ENCODE peak calls at places on chromosomes 5 and 9, in six cellular contexts. B, F, N, R, G and A are unnamed samples.

GRCh38 chr5:78627175-78627574 is 21.4 kb downstream of the LHFPL2 start:
- DNase-seq in G (no peak), B (peak), N (no peak), R (no peak), F (peak), A (peak)

GRCh38 chr9:115093550-115093949 is 24.4 kb downstream of the TNC start:
- DNase-seq in F (no peak), R (no peak), B (no peak), G (no peak), N (no peak), A (no peak)

GRCh38 chr5:181160144-181160754 is 12.9 kb downstream of the OR2V2 start:
- DNase-seq in F (peak), N (peak), G (no peak), R (peak), B (peak), A (peak)

GRCh38 chr9:84898188-84898587 is 228.7 kb downstream of the NTRK2 start:
- DNase-seq in G (no peak), B (no peak), N (no peak), R (no peak), F (no peak), A (no peak)

GRCh38 chr9:105355810-105356209 is 92.0 kb upstream of the FSD1L start:
- DNase-seq in R (no peak), G (no peak), N (peak), B (peak), F (peak), A (no peak)

GRCh38 chr5:167967494-167968180 is 323.8 kb upstream of the WWC1 start:
- DNase-seq in B (no peak), R (peak), F (no peak), G (no peak), N (no peak), A (no peak)

GRCh38 chr5:160802567-160802966 is 49.4 kb downstream of the ATP10B start:
- DNase-seq in N (no peak), B (no peak), G (no peak), R (no peak), F (no peak), A (no peak)

GRCh38 chr5:59795141-59795540 is 98.4 kb downstream of the PDE4D start:
- DNase-seq in R (no peak), F (no peak), N (no peak), G (no peak), B (no peak), A (no peak)

GRCh38 chr9:95854386-95855015 is 21.0 kb upstream of the ERCC6L2 start:
- DNase-seq in F (no peak), B (peak), G (no peak), R (peak), N (peak), A (peak)

GRCh38 chr9:121837113-121838010 is 185.9 kb downstream of the DAB2IP start:
- DNase-seq in R (no peak), N (peak), F (no peak), B (peak), G (no peak), A (peak)

GRCh38 chr5:153827407-153827806 is 211.3 kb downstream of the FAM114A2 start:
- DNase-seq in F (peak), N (no peak), B (no peak), R (no peak), G (no peak), A (no peak)

GRCh38 chr9:137032893-137033292 is 1.0 kb upstream of the FUT7 start:
- DNase-seq in G (no peak), R (no peak), B (no peak), N (no peak), F (no peak), A (no peak)

GRCh38 chr5:132190161-132190817 is 37.4 kb downstream of the P4HA2 start:
- DNase-seq in B (peak), R (peak), N (peak), F (peak), G (no peak), A (peak)

GRCh38 chr5:58156977-58157701 is 302.7 kb downstream of the PLK2 start:
- DNase-seq in N (peak), R (no peak), B (peak), G (no peak), F (no peak), A (peak)

GRCh38 chr5:72189135-72189534 is 81.9 kb downstream of the MAP1B start:
- DNase-seq in R (no peak), G (no peak), B (no peak), N (no peak), F (no peak), A (no peak)

GRCh38 chr5:144549580-144549979 is 378.9 kb downstream of the KCTD16 start:
- DNase-seq in R (peak), F (no peak), B (peak), N (peak), G (no peak), A (peak)

GRCh38 chr9:84697494-84698114 is 28.1 kb downstream of the NTRK2 start:
- DNase-seq in R (peak), N (peak), B (peak), G (peak), F (peak), A (peak)

GRCh38 chr5:141703133-141703561 is 21.1 kb upstream of the ARAP3 start:
- DNase-seq in R (no peak), N (no peak), B (peak), G (no peak), F (no peak), A (peak)

GRCh38 chr5:74653991-74654390 is 13.5 kb upstream of the ENC1 start:
- DNase-seq in G (no peak), F (no peak), B (no peak), R (no peak), N (no peak), A (no peak)

GRCh38 chr5:154197801-154198461 is 7.4 kb downstream of the GALNT10 start:
- DNase-seq in R (no peak), B (no peak), G (no peak), N (peak), F (peak), A (peak)

GRCh38 chr5:44691811-44692210 is 116.9 kb upstream of the MRPS30 start:
- DNase-seq in B (no peak), F (no peak), G (no peak), R (no peak), N (no peak), A (no peak)

GRCh38 chr5:113250341-113250953 is 184.3 kb downstream of the TSSK1B start:
- DNase-seq in B (peak), N (peak), F (peak), R (no peak), G (no peak), A (peak)

GRCh38 chr5:32499261-32499660 is 54.7 kb upstream of the ZFR start:
- DNase-seq in B (no peak), F (no peak), G (no peak), N (no peak), R (no peak), A (no peak)

GRCh38 chr9:5719546-5719945 is 90.6 kb downstream of the RIC1 start:
- DNase-seq in N (peak), B (no peak), R (no peak), F (peak), G (no peak), A (no peak)

GRCh38 chr9:92607088-92607487 is 62.8 kb downstream of the IPPK start:
- DNase-seq in R (no peak), N (peak), B (peak), F (no peak), G (no peak), A (peak)

GRCh38 chr5:1763548-1763911 is 36.1 kb downstream of the MRPL36 start:
- DNase-seq in N (peak), F (peak), B (peak), G (peak), R (peak), A (peak)

GRCh38 chr5:54469655-54470054 is 14.2 kb downstream of the HSPB3 start:
- DNase-seq in F (no peak), B (peak), R (no peak), N (peak), G (no peak), A (no peak)

GRCh38 chr5:17374973-17375844 is 122.8 kb upstream of the TAF11L2 start:
- DNase-seq in G (no peak), B (peak), N (peak), F (peak), R (no peak), A (peak)

GRCh38 chr9:114677418-114677817 is 4.6 kb downstream of the TEX48 start:
- DNase-seq in N (peak), F (peak), B (peak), R (peak), G (no peak), A (peak)

GRCh38 chr9:91374939-91375338 is 13.2 kb upstream of the AUH start:
- DNase-seq in F (no peak), R (peak), N (peak), B (peak), G (no peak), A (peak)

GRCh38 chr9:23621924-23622323 is 204.1 kb downstream of the ELAVL2 start:
- DNase-seq in G (no peak), N (no peak), F (no peak), R (peak), B (no peak), A (no peak)

GRCh38 chr5:119411291-119411934 is 40.9 kb upstream of the HSD17B4 start:
- DNase-seq in G (no peak), F (no peak), N (peak), R (no peak), B (peak), A (peak)

GRCh38 chr5:30808996-30809395 is 384.5 kb upstream of the CDH6 start:
- DNase-seq in F (no peak), B (peak), R (peak), G (no peak), N (peak), A (peak)

GRCh38 chr9:125701351-125701750 is 5.7 kb downstream of the MAPKAP1 start:
- DNase-seq in G (no peak), N (peak), R (no peak), B (peak), F (no peak), A (peak)

GRCh38 chr5:11904270-11904906 is at the start of gene CTNND2:
- DNase-seq in R (peak), N (no peak), F (peak), B (peak), G (peak), A (peak)

DNA sequence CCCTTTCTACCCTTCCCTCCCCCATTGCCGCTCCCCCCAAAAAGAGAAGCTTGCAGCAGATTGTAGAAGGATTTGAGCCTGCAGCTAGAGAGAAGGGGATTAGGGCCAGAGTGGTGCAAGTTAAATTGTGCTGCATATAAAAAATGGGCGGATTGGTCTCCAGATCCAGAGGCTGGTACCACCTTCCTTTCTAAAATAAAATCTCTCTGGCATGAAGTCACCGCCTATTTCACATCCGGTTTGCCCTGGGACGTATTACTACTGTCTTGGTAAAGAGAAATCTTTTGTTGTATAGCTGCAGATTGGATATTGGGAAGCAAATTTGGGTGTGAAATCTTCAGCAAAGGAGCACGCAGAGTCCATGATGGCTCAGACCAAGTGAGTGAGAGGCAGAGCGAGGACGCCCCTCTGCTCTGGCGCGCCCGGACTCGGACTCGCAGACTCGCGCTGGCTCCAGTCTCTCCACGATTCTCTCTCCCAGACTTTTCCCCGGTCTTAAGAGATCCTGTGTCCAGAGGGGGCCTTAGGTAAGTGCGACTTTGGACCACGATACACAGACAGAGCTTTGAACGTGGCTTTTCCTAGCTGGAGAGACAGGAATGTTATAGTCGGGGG is at the start of gene GABRA1:
- DNase-seq in F (no peak), B (no peak), N (no peak), G (no peak), R (no peak), A (no peak)
- H3K4me3 ChIP-seq in F (no peak), B (no peak), N (no peak), G (no peak), R (no peak), A (peak)

DNA sequence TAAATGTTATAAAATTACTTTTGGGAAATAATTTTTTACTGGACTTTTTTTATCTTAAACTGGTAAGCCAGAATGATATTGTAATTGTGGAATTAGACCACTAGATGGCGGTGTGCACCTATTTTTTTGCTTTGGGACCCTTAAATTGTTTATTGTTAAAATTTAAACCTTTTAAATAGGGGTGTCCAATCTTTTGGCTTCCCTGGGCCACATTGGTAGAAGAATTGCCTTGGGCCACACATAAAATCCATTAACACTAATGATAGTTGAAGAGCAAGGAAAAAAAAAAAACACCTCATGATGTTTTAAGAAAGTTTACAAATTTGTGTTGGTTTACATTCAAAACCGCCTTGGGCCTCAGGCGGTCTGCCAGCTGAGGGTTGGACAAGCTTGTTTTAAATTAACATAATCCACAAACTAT is 28.4 kb upstream of the GADD45G start:
- DNase-seq in N (peak), R (peak), B (peak), G (no peak), F (peak), A (peak)
- TF ChIP-seq CTCF in N (peak), R (peak), B (peak), G (peak), F (peak), A (peak)

GRCh38 chr9:122991370-122991830 is 42.1 kb upstream of the GPR21 start:
- DNase-seq in N (peak), B (peak), G (no peak), R (peak), F (peak), A (peak)
- H3K4me3 ChIP-seq in N (no peak), B (no peak), G (no peak), R (no peak), F (no peak), A (no peak)

GRCh38 chr5:136526798-136527197 is 161.5 kb upstream of the TRPC7 start:
- DNase-seq in F (no peak), G (no peak), B (no peak), N (no peak), R (no peak), A (no peak)

GRCh38 chr5:136528481-136528880 is 163.1 kb upstream of the TRPC7 start:
- DNase-seq in N (no peak), F (no peak), R (no peak), G (no peak), B (no peak), A (no peak)

GRCh38 chr5:136526021-136526420 is 160.7 kb upstream of the TRPC7 start:
- DNase-seq in F (no peak), B (no peak), N (no peak), R (no peak), G (no peak), A (no peak)

GRCh38 chr5:136522217-136522956 is 157.0 kb upstream of the TRPC7 start:
- DNase-seq in B (peak), G (no peak), F (no peak), R (no peak), N (no peak), A (no peak)

DNA sequence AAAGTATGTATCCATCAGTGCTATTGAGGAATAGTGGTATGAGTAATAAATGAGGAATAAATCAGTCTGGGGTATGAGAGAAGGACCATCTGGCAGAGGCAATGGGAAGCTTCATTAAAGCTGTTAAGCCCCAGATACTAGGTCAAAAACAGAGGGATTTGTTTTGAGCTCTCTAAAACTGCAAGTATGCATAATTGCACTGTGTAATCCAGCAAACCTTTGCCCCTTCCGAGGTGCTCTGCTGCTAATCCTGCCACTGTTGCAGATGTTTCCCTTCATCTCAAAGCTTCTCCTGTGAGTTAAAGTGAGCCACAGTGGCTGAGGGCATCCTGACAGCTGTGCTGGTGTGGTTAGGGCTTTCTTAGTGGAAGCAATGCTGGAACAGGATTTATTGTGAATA is 160.2 kb upstream of the TRPC7 start:
- DNase-seq in B (no peak), G (no peak), N (no peak), R (no peak), F (no peak), A (no peak)
- TF ChIP-seq CTCF in B (no peak), G (no peak), N (no peak), R (no peak), F (no peak), A (no peak)

DNA sequence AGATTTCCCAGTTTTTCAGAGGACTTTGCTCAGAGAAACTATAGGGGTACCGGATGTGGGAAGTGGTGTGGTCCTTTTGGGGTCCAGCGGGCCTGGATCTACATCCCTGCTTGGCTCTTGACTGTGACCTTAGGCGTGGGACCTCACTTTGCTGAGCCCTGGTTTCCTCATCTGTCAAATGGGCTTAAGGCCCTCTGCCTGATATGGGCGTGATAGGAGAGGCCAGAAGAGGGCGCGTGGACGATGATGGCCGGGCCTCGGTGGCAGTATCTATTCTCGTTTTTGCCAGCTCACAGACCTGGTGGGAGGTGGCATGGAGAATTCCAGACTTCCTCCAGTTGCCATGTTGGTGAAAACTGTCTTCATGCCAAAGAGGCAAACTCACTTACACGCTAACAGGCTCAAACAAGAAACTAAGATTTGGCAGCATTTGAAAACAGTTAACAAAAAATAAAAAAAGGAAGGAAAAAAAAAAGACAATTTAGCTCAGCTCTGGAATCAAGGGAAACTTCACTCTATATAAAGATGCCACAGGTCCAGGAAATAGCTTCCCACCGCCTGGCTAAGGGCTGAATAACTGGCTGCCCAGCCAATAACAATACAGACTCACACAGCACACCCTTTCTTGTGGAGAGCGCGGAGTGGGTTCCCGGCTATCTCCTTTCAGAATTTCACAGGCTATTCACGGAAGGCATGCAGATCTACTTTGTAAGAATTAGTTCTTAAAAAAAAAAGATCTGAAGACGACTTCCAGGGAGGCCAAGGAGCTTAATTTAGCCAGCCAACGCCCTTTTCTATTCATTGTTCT is 1.7 kb downstream of the SH3PXD2B start:
- DNase-seq in G (no peak), R (peak), N (peak), F (peak), B (peak), A (peak)
- H3K4me3 ChIP-seq in G (peak), R (peak), N (peak), F (peak), B (peak), A (peak)

GRCh38 chr5:177487975-177488374 is 9.4 kb downstream of the PDLIM7 start:
- DNase-seq in R (no peak), F (no peak), B (no peak), G (peak), N (no peak), A (no peak)
- TF ChIP-seq CTCF in R (peak), F (no peak), B (no peak), G (no peak), N (no peak), A (no peak)

GRCh38 chr9:37956423-37956820 is 52.5 kb upstream of the SLC25A51 start:
- DNase-seq in R (no peak), G (no peak), N (no peak), F (no peak), B (no peak), A (no peak)
- H3K4me3 ChIP-seq in R (no peak), G (no peak), N (no peak), F (no peak), B (no peak), A (no peak)

GRCh38 chr5:43041669-43042175 is 1.6 kb upstream of the ANXA2R start:
- DNase-seq in N (peak), R (peak), G (peak), F (peak), B (peak), A (peak)
- TF ChIP-seq CTCF in N (no peak), R (no peak), G (no peak), F (no peak), B (no peak), A (no peak)

GRCh38 chr9:98940278-98940677 is 3.4 kb upstream of the COL15A1 start:
- DNase-seq in N (no peak), F (no peak), B (no peak), G (no peak), R (no peak), A (no peak)

GRCh38 chr9:98941946-98942523 is 1.7 kb upstream of the COL15A1 start:
- DNase-seq in B (no peak), G (no peak), F (no peak), R (no peak), N (no peak), A (no peak)

GRCh38 chr9:98944130-98945074 is 695 bp downstream of the COL15A1 start:
- DNase-seq in F (peak), G (peak), B (no peak), R (no peak), N (no peak), A (no peak)

GRCh38 chr9:98942906-98943681 is 613 bp upstream of the COL15A1 start:
- DNase-seq in F (no peak), R (no peak), G (no peak), N (no peak), B (no peak), A (no peak)

DNA sequence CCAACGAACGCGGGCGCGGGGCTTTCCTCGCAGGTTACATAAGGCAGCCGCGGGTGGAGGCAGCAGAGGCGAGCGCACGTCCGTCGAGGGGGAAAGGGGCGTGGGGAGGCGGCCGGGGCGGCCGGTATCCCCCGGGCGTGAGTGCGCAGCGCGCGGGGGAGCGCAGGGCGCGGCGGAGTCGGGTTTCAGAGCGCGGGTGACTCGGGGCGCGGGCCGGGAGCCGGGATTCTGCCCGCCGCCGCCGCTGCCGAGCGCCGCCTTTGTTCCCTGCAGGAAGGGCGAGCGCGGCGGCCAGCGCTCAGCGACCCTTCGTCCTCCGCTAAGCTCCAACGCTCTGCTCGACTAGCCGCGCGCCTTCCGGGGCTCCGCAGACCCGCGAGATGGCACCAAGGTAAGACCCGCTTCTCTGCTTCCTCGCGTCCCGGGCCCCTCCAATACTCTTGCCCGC is at the start of gene COL15A1:
- DNase-seq in F (peak), R (no peak), B (no peak), N (no peak), G (peak), A (no peak)
- H3K4me3 ChIP-seq in F (peak), R (peak), B (peak), N (peak), G (peak), A (peak)